ENCODE peak calls at places on chromosomes 11 and 22, in eight cellular contexts. Q, Y, Z, A, X, T, I and D are unnamed samples.

GRCh38 chr11:11288972-11289616 is 64.0 kb downstream of the CSNK2A3 start:
- DNase-seq in Q (no peak), Y (no peak), Z (no peak), A (no peak), X (no peak), T (no peak), I (no peak), D (no peak)

GRCh38 chr22:29154364-29155048 is 51.2 kb upstream of the EMID1 start:
- DNase-seq in Q (peak), Y (peak), Z (peak), A (peak), X (peak), T (peak), I (peak), D (no peak)

GRCh38 chr22:31092161-31092560 is 11.0 kb downstream of the SMTN start:
- DNase-seq in Q (no peak), Y (no peak), Z (no peak), A (no peak), X (no peak), T (no peak), I (no peak), D (no peak)

GRCh38 chr22:36435516-36436415 is 45.7 kb downstream of the TXN2 start:
- DNase-seq in Q (no peak), Y (peak), Z (no peak), A (peak), X (no peak), T (no peak), I (no peak), D (no peak)

GRCh38 chr11:70080763-70081162 is 2.6 kb downstream of the ANO1 start:
- DNase-seq in Q (peak), Y (no peak), Z (peak), A (no peak), X (no peak), T (peak), I (no peak), D (no peak)

GRCh38 chr11:22797081-22797480 is 32.5 kb downstream of the SVIP start:
- DNase-seq in Q (no peak), Y (no peak), Z (no peak), A (no peak), X (no peak), T (no peak), I (no peak), D (no peak)

GRCh38 chr11:12483604-12484003 is 106.2 kb downstream of the PARVA start:
- DNase-seq in Q (no peak), Y (no peak), Z (no peak), A (no peak), X (no peak), T (no peak), I (no peak), D (no peak)

GRCh38 chr11:132718711-132719641 is 813.3 kb downstream of the OPCML start:
- DNase-seq in Q (no peak), Y (no peak), Z (peak), A (peak), X (no peak), T (no peak), I (peak), D (peak)

GRCh38 chr11:112961146-112961668 is at the start of gene NCAM1:
- DNase-seq in Q (peak), Y (peak), Z (peak), A (peak), X (peak), T (peak), I (peak), D (peak)

GRCh38 chr11:1826552-1827094 is 8.2 kb upstream of the SYT8 start:
- DNase-seq in Q (peak), Y (peak), Z (peak), A (peak), X (peak), T (no peak), I (peak), D (peak)

GRCh38 chr11:100739636-100740035 is 52.5 kb downstream of the ARHGAP42 start:
- DNase-seq in Q (peak), Y (no peak), Z (peak), A (no peak), X (no peak), T (peak), I (no peak), D (peak)

GRCh38 chr11:111748035-111748804 is 18.0 kb downstream of the PPP2R1B start:
- DNase-seq in Q (no peak), Y (no peak), Z (no peak), A (no peak), X (no peak), T (no peak), I (no peak), D (no peak)

GRCh38 chr22:31094741-31095140 is 12.6 kb downstream of the SELENOM start:
- DNase-seq in Q (no peak), Y (no peak), Z (no peak), A (no peak), X (no peak), T (no peak), I (no peak), D (no peak)

GRCh38 chr22:46854125-46854870 is 91.8 kb downstream of the TBC1D22A start:
- DNase-seq in Q (no peak), Y (no peak), Z (no peak), A (peak), X (peak), T (no peak), I (peak), D (no peak)

GRCh38 chr11:69218271-69218682 is 62.5 kb downstream of the SMIM38 start:
- DNase-seq in Q (no peak), Y (no peak), Z (no peak), A (no peak), X (no peak), T (no peak), I (no peak), D (no peak)

DNA sequence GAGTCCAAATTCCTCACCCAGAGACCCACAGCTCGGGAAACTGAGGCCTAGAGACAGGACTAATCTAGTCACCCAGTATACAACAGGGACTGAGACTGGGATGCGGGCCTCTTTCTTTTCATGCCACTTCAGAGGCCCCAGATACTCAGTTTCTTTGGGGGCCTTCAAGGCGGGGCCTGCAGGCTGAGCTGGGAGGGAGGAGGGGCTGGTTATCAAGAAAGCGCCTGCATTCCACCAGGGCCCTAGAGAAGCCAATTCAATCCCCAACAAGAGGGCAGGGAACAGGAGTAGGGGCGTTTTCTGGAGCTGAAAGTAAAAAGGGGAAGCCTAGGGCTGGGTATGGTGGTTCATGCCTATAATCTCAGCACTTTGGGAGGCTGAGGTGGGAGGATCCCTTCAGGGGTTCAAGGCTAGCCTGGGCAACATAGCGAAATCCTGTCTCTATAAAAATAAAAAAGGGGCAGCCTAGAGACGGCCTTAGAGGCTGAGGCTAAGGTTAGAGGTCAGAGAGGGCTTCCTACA is 1.6 kb downstream of the ATG2A start:
- DNase-seq in Q (no peak), Y (no peak), Z (no peak), A (no peak), X (no peak), T (no peak), I (no peak), D (no peak)
- H3K4me3 ChIP-seq in Q (peak), Y (no peak), Z (peak), A (no peak), X (peak), T (peak), I (no peak), D (peak)

GRCh38 chr22:19641983-19642451 is 72.3 kb upstream of the SEPTIN5 start:
- DNase-seq in Q (no peak), Y (no peak), Z (no peak), A (no peak), X (no peak), T (no peak), I (no peak), D (no peak)

GRCh38 chr22:19639610-19640135 is 74.6 kb upstream of the SEPTIN5 start:
- DNase-seq in Q (no peak), Y (no peak), Z (no peak), A (no peak), X (no peak), T (no peak), I (no peak), D (no peak)

GRCh38 chr22:19643448-19644313 is 70.6 kb upstream of the SEPTIN5 start:
- DNase-seq in Q (no peak), Y (no peak), Z (no peak), A (no peak), X (no peak), T (no peak), I (peak), D (no peak)

GRCh38 chr22:19640306-19640705 is 74.0 kb upstream of the SEPTIN5 start:
- DNase-seq in Q (no peak), Y (no peak), Z (no peak), A (no peak), X (no peak), T (no peak), I (no peak), D (no peak)

GRCh38 chr22:19641254-19641982 is 72.9 kb upstream of the SEPTIN5 start:
- DNase-seq in Q (peak), Y (no peak), Z (no peak), A (no peak), X (no peak), T (peak), I (no peak), D (no peak)
- H3K4me3 ChIP-seq in Q (peak), Y (no peak), Z (no peak), A (no peak), X (no peak), T (peak), I (no peak), D (no peak)

GRCh38 chr11:66674964-66675602 is 2.6 kb downstream of the RBM4B start:
- DNase-seq in Q (no peak), Y (no peak), Z (no peak), A (no peak), X (no peak), T (no peak), I (no peak), D (no peak)
- H3K4me3 ChIP-seq in Q (no peak), Y (no peak), Z (no peak), A (no peak), X (no peak), T (no peak), I (peak), D (no peak)

GRCh38 chr22:17846326-17846992 is 72.2 kb upstream of the BID start:
- DNase-seq in Q (no peak), Y (no peak), Z (no peak), A (no peak), X (no peak), T (no peak), I (no peak), D (no peak)

GRCh38 chr22:17847360-17848078 is 73.2 kb upstream of the BID start:
- DNase-seq in Q (no peak), Y (no peak), Z (peak), A (no peak), X (no peak), T (peak), I (no peak), D (no peak)

GRCh38 chr22:17844150-17844549 is 69.9 kb upstream of the BID start:
- DNase-seq in Q (no peak), Y (no peak), Z (no peak), A (no peak), X (no peak), T (no peak), I (no peak), D (no peak)

GRCh38 chr22:17845340-17845739 is 71.1 kb upstream of the BID start:
- DNase-seq in Q (no peak), Y (no peak), Z (no peak), A (no peak), X (no peak), T (no peak), I (no peak), D (no peak)

DNA sequence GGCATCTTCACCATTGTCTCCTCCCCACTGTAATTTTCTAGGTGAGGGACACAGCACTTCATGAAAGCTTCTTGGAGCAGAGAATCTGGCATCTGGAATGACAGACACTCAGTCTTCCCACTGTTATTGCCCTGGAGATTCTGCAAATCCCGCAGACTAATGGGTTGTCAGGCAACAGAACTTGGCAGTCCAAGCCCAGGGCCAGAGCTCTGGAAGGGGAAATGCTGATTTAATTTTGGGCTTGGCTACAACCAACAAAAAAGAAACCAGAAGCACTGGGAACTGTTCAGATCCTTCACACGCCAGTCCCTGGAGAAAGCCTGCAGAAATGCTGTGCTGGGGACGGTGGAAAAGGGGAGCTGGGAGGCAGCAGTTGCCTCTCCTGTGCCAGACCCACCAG is 71.5 kb upstream of the BID start:
- DNase-seq in Q (no peak), Y (no peak), Z (peak), A (no peak), X (no peak), T (no peak), I (no peak), D (no peak)
- H3K4me3 ChIP-seq in Q (no peak), Y (no peak), Z (no peak), A (no peak), X (no peak), T (no peak), I (no peak), D (no peak)